ENCODE peak calls at places on chromosomes 16 and 17, in four cellular contexts. E, L, J and B are unnamed samples.

GRCh38 chr17:38674013-38674748 is 576 bp downstream of the EPOP start:
- DNase-seq in J (no peak), E (peak), L (no peak), B (no peak)

GRCh38 chr16:424623-425081 is 797 bp upstream of the RAB11FIP3 start:
- DNase-seq in J (no peak), L (no peak), E (peak), B (no peak)

GRCh38 chr17:68509151-68510057 is 2.8 kb upstream of the PRKAR1A start:
- DNase-seq in L (no peak), E (no peak), J (no peak), B (no peak)

GRCh38 chr16:78184554-78185183 is 85.2 kb downstream of the WWOX start:
- DNase-seq in L (no peak), J (peak), E (no peak), B (no peak)

GRCh38 chr16:81265658-81266451 is 27.4 kb downstream of the BCO1 start:
- DNase-seq in J (no peak), E (peak), L (no peak), B (no peak)

GRCh38 chr17:79931517-79932309 is 92.5 kb upstream of the CBX4 start:
- DNase-seq in E (no peak), J (peak), L (no peak), B (no peak)

GRCh38 chr17:74738051-74738996 is 1.3 kb downstream of the RAB37 start:
- DNase-seq in L (no peak), J (no peak), E (peak), B (no peak)

GRCh38 chr16:11118479-11118878 is 137.5 kb downstream of the SOCS1 start:
- DNase-seq in L (no peak), J (no peak), E (no peak), B (no peak)